ENCODE peak calls at places on chromosomes 5 and 9, in nine cellular contexts. P, O, L, T, B, G, H, E and X are unnamed samples.

GRCh38 chr9:92610470-92611420 is 59.2 kb downstream of the IPPK start:
- DNase-seq in L (no peak), O (no peak), H (no peak), T (no peak), B (no peak), E (no peak), P (no peak), G (no peak), X (no peak)

GRCh38 chr9:123590499-123590898 is 234.5 kb downstream of the CRB2 start:
- DNase-seq in B (no peak), O (no peak), T (no peak), P (no peak), H (no peak), L (no peak), E (no peak), G (no peak), X (no peak)

GRCh38 chr5:145198871-145199270 is 636.3 kb downstream of the PRELID2 start:
- DNase-seq in B (no peak), H (no peak), E (no peak), L (no peak), G (no peak), P (no peak), T (no peak), O (no peak), X (no peak)

GRCh38 chr5:9156282-9156681 is 389.6 kb downstream of the SEMA5A start:
- DNase-seq in P (peak), E (no peak), L (peak), B (no peak), O (no peak), G (no peak), T (peak), H (peak), X (peak)

GRCh38 chr5:2874099-2874498 is 122.6 kb upstream of the IRX2 start:
- DNase-seq in L (no peak), H (no peak), G (no peak), P (no peak), E (peak), B (no peak), T (no peak), O (no peak), X (no peak)

GRCh38 chr5:158513490-158514301 is 586.0 kb downstream of the EBF1 start:
- DNase-seq in G (no peak), B (no peak), H (no peak), O (no peak), P (no peak), E (no peak), L (peak), T (no peak), X (no peak)

GRCh38 chr9:35757527-35758275 is 3.6 kb upstream of the MSMP start:
- DNase-seq in E (no peak), B (no peak), T (no peak), L (no peak), G (no peak), H (no peak), P (no peak), O (no peak), X (no peak)

GRCh38 chr9:8845808-8846207 is 1046.2 kb upstream of the DMAC1 start:
- DNase-seq in O (peak), H (no peak), T (no peak), P (no peak), E (no peak), B (no peak), L (no peak), G (no peak), X (no peak)

GRCh38 chr9:91693226-91693625 is 256.8 kb downstream of the ROR2 start:
- DNase-seq in H (no peak), G (no peak), P (no peak), E (no peak), B (no peak), T (no peak), L (no peak), O (no peak), X (no peak)

GRCh38 chr9:131334568-131335105 is 45.1 kb downstream of the PLPP7 start:
- DNase-seq in E (no peak), B (no peak), P (peak), T (no peak), G (no peak), L (no peak), O (no peak), H (peak), X (peak)

GRCh38 chr5:37494756-37495155 is 115.6 kb downstream of the WDR70 start:
- DNase-seq in P (no peak), G (no peak), B (no peak), L (no peak), T (no peak), H (no peak), O (no peak), E (no peak), X (no peak)

GRCh38 chr9:72648324-72648723 is 126.9 kb downstream of the TMC1 start:
- DNase-seq in B (no peak), G (no peak), H (no peak), T (no peak), O (no peak), L (no peak), E (no peak), P (no peak), X (no peak)

GRCh38 chr5:68482199-68482598 is 266.6 kb downstream of the PIK3R1 start:
- DNase-seq in T (peak), O (no peak), B (no peak), E (no peak), L (no peak), G (no peak), P (no peak), H (no peak), X (no peak)

GRCh38 chr9:131834721-131835120 is 94.8 kb upstream of the RAPGEF1 start:
- DNase-seq in B (no peak), L (no peak), H (no peak), G (no peak), E (no peak), O (no peak), T (no peak), P (no peak), X (no peak)

GRCh38 chr5:142743677-142744441 is 26.3 kb upstream of the ARHGAP26 start:
- DNase-seq in O (no peak), G (no peak), P (no peak), B (no peak), L (no peak), H (no peak), E (no peak), T (peak), X (no peak)

GRCh38 chr5:112758676-112759075 is 21.0 kb downstream of the APC start:
- DNase-seq in L (no peak), T (no peak), E (no peak), B (no peak), O (no peak), P (no peak), H (no peak), G (no peak), X (no peak)

GRCh38 chr5:167573274-167574127 is 717.9 kb upstream of the WWC1 start:
- DNase-seq in T (no peak), B (no peak), E (no peak), H (peak), G (peak), O (no peak), P (peak), L (peak), X (no peak)